ENCODE peak calls at places on chromosomes 2 and 18, in five cellular contexts. Z is cardiac fibroblast; Q is skeletal muscle cell; G is Jurkat, Clone E6-1; A is AG10803. U is an unnamed sample.

GRCh38 chr2:238596571-238597551 is 170.1 kb downstream of the ASB1 start:
- DNase-seq in Z (peak), Q (peak), G (no peak), A (peak), U (peak)

GRCh38 chr2:11802782-11803191 is 56.4 kb downstream of the LPIN1 start:
- DNase-seq in Z (peak), Q (peak), G (no peak), A (peak), U (peak)

GRCh38 chr2:60966465-60967405 is 50.8 kb upstream of the PEX13 start:
- DNase-seq in Z (no peak), Q (no peak), G (no peak), A (no peak), U (no peak)

GRCh38 chr18:58136865-58137264 is 92.8 kb downstream of the NEDD4L start:
- DNase-seq in Z (peak), Q (no peak), G (no peak), A (no peak), U (peak)

GRCh38 chr2:177909962-177910361 is 162.6 kb downstream of the PDE11A start:
- DNase-seq in Z (no peak), Q (peak), G (no peak), A (no peak), U (no peak)

GRCh38 chr18:27948981-27949380 is 227.9 kb downstream of the CDH2 start:
- DNase-seq in Z (no peak), Q (no peak), G (no peak), A (no peak), U (peak)

GRCh38 chr18:7830468-7830867 is 263.4 kb downstream of the PTPRM start:
- DNase-seq in Z (peak), Q (no peak), G (peak), A (no peak), U (no peak)

GRCh38 chr2:120677696-120678095 is 58.0 kb upstream of the GLI2 start:
- DNase-seq in Z (no peak), Q (no peak), G (no peak), A (peak), U (peak)

GRCh38 chr2:113137827-113138226 is 10.4 kb downstream of the IL1RN start:
- DNase-seq in Z (no peak), Q (no peak), G (no peak), A (no peak), U (no peak)

GRCh38 chr2:241235859-241236593 is 47.5 kb downstream of the ANO7 start:
- DNase-seq in Z (no peak), Q (no peak), G (no peak), A (no peak), U (no peak)

GRCh38 chr2:74454654-74455511 is at the start of gene INO80B:
- DNase-seq in Z (peak), Q (peak), G (peak), A (peak), U (peak)

GRCh38 chr2:101619191-101619591 is 78.3 kb upstream of the MAP4K4 start:
- DNase-seq in Z (peak), Q (peak), G (no peak), A (no peak), U (no peak)

GRCh38 chr2:56801214-56801613 is 617.4 kb downstream of the CCDC85A start:
- DNase-seq in Z (no peak), Q (no peak), G (no peak), A (peak), U (peak)

GRCh38 chr2:70906022-70906421 is 29.7 kb upstream of the ATP6V1B1 start:
- DNase-seq in Z (no peak), Q (no peak), G (no peak), A (no peak), U (no peak)

GRCh38 chr2:97095661-97096060 is 979 bp upstream of the FAHD2B start:
- DNase-seq in Z (no peak), Q (no peak), G (no peak), A (no peak), U (no peak)
- H3K4me3 ChIP-seq in Z (no peak), Q (peak), G (no peak), A (no peak), U (no peak)

GRCh38 chr2:190854726-190855125 is 25.9 kb upstream of the GLS start:
- DNase-seq in Z (no peak), Q (no peak), G (no peak), A (no peak), U (no peak)
- H3K4me3 ChIP-seq in Z (no peak), Q (no peak), G (no peak), A (no peak), U (no peak)

DNA sequence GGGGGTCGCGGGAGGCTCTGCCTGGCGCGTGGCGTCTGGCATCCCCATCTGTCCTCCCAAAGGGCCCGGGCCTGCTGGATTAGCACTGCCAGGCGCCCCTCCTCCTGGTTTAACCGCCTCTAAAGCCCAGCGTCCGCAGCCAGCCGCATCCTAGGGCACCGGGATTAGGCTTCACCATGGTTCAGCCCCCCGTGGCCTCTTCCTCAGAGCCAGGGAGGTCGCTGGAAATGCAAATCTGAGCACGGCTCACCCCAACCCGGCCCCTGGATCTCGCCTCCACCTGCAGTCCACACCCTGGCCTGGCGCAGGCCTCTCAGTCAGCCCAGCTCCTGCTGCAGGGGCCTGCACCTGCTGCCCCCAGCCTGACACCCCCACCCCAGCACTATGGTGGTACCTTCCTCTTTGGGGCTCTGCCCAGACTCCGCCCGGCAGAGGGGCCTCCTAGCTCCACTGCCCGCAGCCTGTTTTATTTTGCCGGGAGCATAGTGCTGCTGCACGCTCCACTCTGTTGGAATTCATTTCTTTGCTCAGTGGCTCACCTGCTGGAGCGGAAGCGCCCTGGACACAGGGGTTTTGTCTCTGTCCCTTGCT is 13.2 kb downstream of the PRELID3A start:
- DNase-seq in Z (no peak), Q (no peak), G (no peak), A (no peak), U (no peak)
- H3K4me3 ChIP-seq in Z (no peak), Q (peak), G (no peak), A (peak), U (peak)

GRCh38 chr2:182650704-182651103 is 65.4 kb upstream of the DNAJC10 start:
- DNase-seq in Z (peak), Q (peak), G (peak), A (peak), U (peak)
- H3K4me3 ChIP-seq in Z (no peak), Q (no peak), G (no peak), A (no peak), U (peak)

DNA sequence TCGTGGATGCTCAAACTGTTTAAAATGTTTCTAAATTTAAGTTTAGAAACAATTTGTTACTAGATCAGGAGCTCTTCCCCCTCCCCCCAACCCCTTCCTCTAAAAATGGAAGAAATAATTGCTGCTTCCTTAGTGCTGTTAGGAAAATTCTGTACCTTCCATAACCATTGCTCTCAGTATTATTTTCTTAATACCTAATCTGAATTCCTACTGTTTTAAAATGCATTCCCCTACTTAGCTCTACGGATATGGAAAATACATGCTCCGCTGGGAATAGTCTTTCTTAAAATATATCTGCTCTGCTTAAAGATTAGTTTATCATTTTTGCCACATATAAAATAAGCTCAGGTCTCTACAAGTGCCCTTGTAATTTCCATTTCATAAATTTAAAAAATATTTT is 215.2 kb downstream of the TGIF1 start:
- DNase-seq in Z (no peak), Q (no peak), G (no peak), A (no peak), U (no peak)
- H3K4me3 ChIP-seq in Z (no peak), Q (no peak), G (no peak), A (no peak), U (no peak)

GRCh38 chr2:229268626-229269025 is 2.5 kb downstream of the PID1 start:
- DNase-seq in Z (no peak), Q (no peak), G (no peak), A (peak), U (peak)

GRCh38 chr2:229273384-229274338 is 2.6 kb upstream of the PID1 start:
- DNase-seq in Z (peak), Q (peak), G (peak), A (peak), U (peak)

GRCh38 chr2:229270551-229271410 is at the start of gene PID1:
- DNase-seq in Z (peak), Q (no peak), G (no peak), A (peak), U (peak)

GRCh38 chr2:229269146-229269545 is 1.9 kb downstream of the PID1 start:
- DNase-seq in Z (no peak), Q (no peak), G (no peak), A (no peak), U (no peak)

DNA sequence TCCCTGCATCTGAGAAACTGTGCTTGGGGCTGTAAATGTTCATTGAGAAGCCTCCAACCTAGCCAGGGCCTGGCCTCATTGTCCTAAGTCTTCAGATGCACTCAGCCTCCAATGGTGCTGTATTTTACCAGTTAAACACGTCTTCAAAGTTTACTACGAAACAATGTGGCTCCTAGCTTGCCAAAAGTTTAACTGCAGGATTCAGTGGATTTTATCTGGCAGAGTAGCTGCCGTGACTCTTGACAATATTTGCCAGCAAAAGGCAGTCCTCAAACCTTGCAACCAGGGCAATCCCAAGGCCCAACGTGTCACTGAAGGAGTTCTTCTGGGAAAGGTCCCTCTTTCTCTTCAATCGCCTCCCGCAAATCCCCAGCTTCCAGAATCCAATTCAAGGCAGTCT is 1.1 kb downstream of the PID1 start:
- DNase-seq in Z (no peak), Q (no peak), G (no peak), A (peak), U (peak)
- H3K4me3 ChIP-seq in Z (peak), Q (peak), G (no peak), A (peak), U (peak)

GRCh38 chr18:76823574-76823973 is 1.2 kb downstream of the ZNF236 start:
- DNase-seq in Z (peak), Q (no peak), G (no peak), A (no peak), U (no peak)

GRCh38 chr18:76823166-76823539 is 796 bp downstream of the ZNF236 start:
- DNase-seq in Z (no peak), Q (no peak), G (no peak), A (no peak), U (no peak)

GRCh38 chr18:76822510-76823165 is at the start of gene ZNF236:
- DNase-seq in Z (peak), Q (peak), G (peak), A (peak), U (peak)

GRCh38 chr18:76824754-76825153 is 2.4 kb downstream of the ZNF236 start:
- DNase-seq in Z (no peak), Q (no peak), G (no peak), A (no peak), U (no peak)

GRCh38 chr18:76824136-76824676 is 1.8 kb downstream of the ZNF236 start:
- DNase-seq in Z (no peak), Q (no peak), G (no peak), A (no peak), U (no peak)
- H3K4me3 ChIP-seq in Z (no peak), Q (peak), G (no peak), A (peak), U (peak)